ENCODE peak calls at places on chromosomes 3 and 15, in eight cellular contexts. P is GF-D8; Z is stimulated activated CD8-positive, alpha-beta memory T cell treated with anti-CD3 and anti-CD28 coated beads, Interleukin-4, amount 100 ng/mL, for 24 hours; W is heart right ventricle; A is NCI-H2081; B is H4; X is WERI-Rb-1; K is WTC11. C is an unnamed sample.

GRCh38 chr3:129507181-129507831 is 21.1 kb upstream of the RHO start:
- DNase-seq in B (no peak), W (peak), X (no peak), A (peak), Z (no peak), K (no peak), P (no peak), C (peak)

GRCh38 chr15:32704343-32705076 is 13.3 kb upstream of the GREM1 start:
- DNase-seq in W (no peak), B (no peak), K (no peak), P (no peak), Z (no peak), A (no peak), X (no peak), C (peak)

GRCh38 chr15:69060041-69060481 is 45.6 kb downstream of the NOX5 start:
- DNase-seq in X (no peak), P (no peak), A (no peak), B (no peak), K (no peak), Z (no peak), W (peak), C (no peak)

GRCh38 chr3:45064512-45065372 is 38.6 kb downstream of the CLEC3B start:
- DNase-seq in K (no peak), P (peak), W (peak), A (no peak), B (peak), X (no peak), Z (peak), C (peak)

GRCh38 chr3:50536471-50537180 is 30.9 kb downstream of the C3orf18 start:
- DNase-seq in X (no peak), P (no peak), B (no peak), K (no peak), A (no peak), Z (no peak), W (no peak), C (no peak)

GRCh38 chr3:34015204-34016142 is 217.0 kb downstream of the PDCD6IP start:
- DNase-seq in A (no peak), B (no peak), P (no peak), X (peak), K (peak), Z (no peak), W (no peak), C (no peak)

GRCh38 chr3:32821686-32822296 is 4.0 kb downstream of the TRIM71 start:
- DNase-seq in X (no peak), B (no peak), P (no peak), Z (no peak), W (no peak), A (no peak), K (peak), C (peak)

GRCh38 chr3:64945171-64945684 is 257.4 kb upstream of the ADAMTS9 start:
- DNase-seq in B (no peak), A (no peak), Z (no peak), P (no peak), W (peak), X (peak), K (peak), C (peak)

GRCh38 chr15:84832446-84833040 is 15.4 kb downstream of the ALPK3 start:
- DNase-seq in K (no peak), P (no peak), A (no peak), B (no peak), X (no peak), W (no peak), Z (no peak), C (no peak)

GRCh38 chr3:9715127-9715526 is 11.5 kb downstream of the CPNE9 start:
- DNase-seq in W (no peak), B (no peak), P (no peak), Z (no peak), X (no peak), K (peak), A (peak), C (no peak)

GRCh38 chr15:71485094-71485693 is 325.2 kb upstream of the NR2E3 start:
- DNase-seq in X (peak), A (no peak), K (peak), W (no peak), B (no peak), P (no peak), Z (no peak), C (peak)

GRCh38 chr3:197308591-197308990 is 10.2 kb upstream of the DLG1 start:
- DNase-seq in W (no peak), Z (no peak), K (no peak), A (no peak), X (no peak), P (no peak), B (peak), C (peak)

C was measured in astrocyte of the hippocampus.